ENCODE peak calls at places on chromosomes 2 and 18, in four cellular contexts. A is osteoblast, I is A549, S is GM23338. X is an unnamed sample.
A peak's percentile ranks its signal among the peaks of the same experiment; 100 is the strongest.

GRCh38 chr2:240968731-240969624 is 29.4 kb upstream of the SNED1 start:
- DNase-seq in I (no peak), A (no peak), S (no peak), X (no peak)

GRCh38 chr2:22930781-22931180 is 454.2 kb upstream of the KLHL29 start:
- DNase-seq in I (no peak), A (no peak), S (no peak), X (no peak)

GRCh38 chr2:121705390-121705789 is 31.3 kb downstream of the NIFK start:
- DNase-seq in I (no peak), A (peak; percentile 62), S (no peak), X (no peak)

GRCh38 chr2:161414385-161415040 is 1.6 kb upstream of the TBR1 start:
- DNase-seq in I (peak; percentile 47), A (peak; percentile 94), S (peak; percentile 77), X (no peak)

GRCh38 chr2:190607014-190607597 is 41.8 kb upstream of the NAB1 start:
- DNase-seq in S (no peak), A (peak; percentile 79), I (peak; percentile 61), X (no peak)

GRCh38 chr2:42100696-42101585 is 53.1 kb downstream of the PKDCC start:
- DNase-seq in A (peak; percentile 96), S (peak; percentile 78), I (no peak), X (no peak)

GRCh38 chr2:160582481-160583161 is 89.0 kb upstream of the RBMS1 start:
- DNase-seq in S (peak; percentile 81), A (peak; percentile 80), I (peak; percentile 67), X (no peak)

GRCh38 chr2:71801969-71802368 is 345.7 kb downstream of the CYP26B1 start:
- DNase-seq in I (peak; percentile 58), A (peak; percentile 95), S (peak; percentile 87), X (peak; percentile 88)

GRCh38 chr2:65429799-65430514 is 2.4 kb downstream of the SPRED2 start:
- DNase-seq in S (peak; percentile 39), A (no peak), I (no peak), X (no peak)

GRCh38 chr2:64325852-64326577 is 127.9 kb upstream of the LGALSL start:
- DNase-seq in I (no peak), A (no peak), S (no peak), X (no peak)

GRCh38 chr2:11156396-11157075 is 1.3 kb downstream of the SLC66A3 start:
- DNase-seq in I (no peak), A (peak; percentile 59), S (no peak), X (peak; percentile 66)

GRCh38 chr2:233982421-233983121 is 65.4 kb downstream of the TRPM8 start:
- DNase-seq in S (no peak), I (peak; percentile 47), A (peak; percentile 82), X (no peak)

GRCh38 chr2:20972792-20973565 is 70.9 kb downstream of the APOB start:
- DNase-seq in A (no peak), S (no peak), I (no peak), X (no peak)

GRCh38 chr2:46229134-46230063 is 67.8 kb upstream of the EPAS1 start:
- DNase-seq in S (peak; percentile 65), A (peak; percentile 75), I (peak; percentile 93), X (no peak)

GRCh38 chr2:175690113-175690716 is 311.9 kb downstream of the LNPK start:
- DNase-seq in S (peak; percentile 75), A (peak; percentile 34), I (peak; percentile 67), X (no peak)

GRCh38 chr2:168571061-168571460 is 115.0 kb downstream of the CERS6 start:
- DNase-seq in A (no peak), S (no peak), I (no peak), X (no peak)

GRCh38 chr2:220891405-220891804 is 680.7 kb downstream of the EPHA4 start:
- DNase-seq in I (peak; percentile 47), A (peak; percentile 75), S (peak; percentile 63), X (no peak)

DNA sequence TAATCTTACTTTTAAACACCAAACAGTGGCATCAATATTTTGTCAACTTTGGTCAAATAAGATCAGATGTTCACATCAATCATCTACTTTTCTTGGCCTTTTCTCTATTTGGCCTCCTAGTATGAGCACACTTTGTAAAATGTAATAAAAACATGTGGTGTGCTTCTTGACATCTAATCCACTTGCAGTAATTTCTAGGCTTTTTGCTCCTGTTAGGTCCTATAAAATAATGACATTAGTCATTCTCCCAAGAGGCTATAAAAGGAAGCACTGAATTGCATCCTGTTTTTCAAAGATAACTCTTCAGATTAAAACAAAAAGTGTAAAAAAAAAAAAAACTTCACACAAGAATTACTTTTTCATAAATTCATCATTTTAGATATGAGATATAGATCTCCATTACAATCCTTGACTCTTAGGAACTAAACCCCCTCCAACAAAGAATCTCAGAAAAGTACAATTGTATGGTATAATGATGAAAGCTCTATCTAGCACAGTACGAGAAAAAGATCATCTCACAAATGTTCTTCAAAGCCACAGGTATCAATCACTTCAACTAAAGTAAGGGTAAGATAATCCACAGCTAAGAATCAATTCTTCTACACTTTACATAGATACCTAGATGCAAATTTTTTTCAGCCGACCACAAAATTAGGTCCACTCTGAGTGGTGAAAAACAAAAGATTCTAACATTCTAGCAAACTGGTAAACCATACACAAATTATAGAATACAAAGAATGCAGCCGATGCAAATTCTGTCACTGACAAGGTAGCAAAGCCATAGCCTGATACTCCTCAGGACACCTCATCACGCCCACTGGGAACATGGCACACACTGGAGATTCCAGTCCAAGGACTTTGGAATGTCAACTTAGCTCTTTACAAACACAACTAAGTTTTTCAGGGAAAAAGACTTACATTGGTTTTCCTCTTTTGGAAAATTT is 2.7 kb downstream of the BCL2 start:
- DNase-seq in S (no peak), A (no peak), I (no peak), X (no peak)
- H3K4me1 ChIP-seq in S (peaks cover 23% of the 10 kb centered on the region), A (peaks cover 9% of the 10 kb centered on the region), I (peaks cover 9% of the 10 kb centered on the region), X (peaks cover 5% of the 10 kb centered on the region)

GRCh38 chr2:203707530-203707929 is 1.1 kb downstream of the CD28 start:
- DNase-seq in S (no peak), A (no peak), I (no peak), X (no peak)

GRCh38 chr2:203710211-203710610 is 3.8 kb downstream of the CD28 start:
- DNase-seq in A (no peak), I (no peak), S (no peak), X (no peak)

GRCh38 chr2:203706403-203706802 is at the start of gene CD28:
- DNase-seq in A (no peak), I (no peak), S (no peak), X (peak; percentile 60)

GRCh38 chr2:203711399-203711798 is 5.0 kb downstream of the CD28 start:
- DNase-seq in A (no peak), S (no peak), I (no peak), X (no peak)

DNA sequence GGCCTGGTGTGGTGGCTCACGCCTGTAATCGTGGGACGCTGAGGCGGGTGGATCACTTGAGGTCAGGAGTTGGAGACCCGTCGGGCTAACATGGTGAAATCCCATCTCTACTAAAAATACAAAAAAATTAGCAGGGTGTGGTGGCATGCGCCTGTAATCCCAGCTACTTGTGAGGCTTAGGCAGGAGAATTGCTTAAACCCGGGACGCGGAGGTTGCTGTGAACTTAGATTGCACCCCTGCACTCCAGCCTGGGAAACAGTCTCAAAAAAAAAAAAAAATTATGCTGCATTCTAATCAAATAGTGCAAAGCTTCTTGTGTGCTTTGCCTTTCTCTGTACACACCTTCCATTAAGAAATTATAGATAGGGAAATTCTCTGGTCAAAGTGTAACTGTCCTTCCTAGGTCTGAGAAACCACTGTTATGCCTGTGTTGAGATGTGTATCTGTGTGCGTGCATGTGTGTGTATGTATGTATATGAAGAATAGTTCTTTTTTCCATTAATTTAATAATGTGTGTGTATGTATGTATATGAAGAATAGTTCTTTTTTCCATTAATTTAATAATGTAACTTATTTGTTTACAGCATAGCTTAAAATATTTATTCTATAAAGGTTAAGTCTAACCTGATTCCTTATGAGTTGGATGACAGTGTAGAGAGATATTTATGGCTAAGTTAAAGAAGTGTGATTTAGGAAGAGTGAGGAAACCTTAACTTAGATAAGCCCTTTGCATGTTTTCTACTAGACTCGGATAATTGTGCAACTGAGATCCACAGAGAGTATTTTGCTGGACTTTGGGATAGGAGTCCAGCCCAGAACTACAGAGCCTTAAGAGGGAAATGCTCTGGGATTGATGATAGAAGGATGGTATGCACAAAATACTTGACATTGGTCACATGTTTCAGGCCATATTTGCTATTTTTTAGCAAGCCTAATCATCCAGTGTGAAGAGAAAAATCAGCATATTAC is 2.7 kb downstream of the CD28 start:
- DNase-seq in A (no peak), I (no peak), S (no peak), X (no peak)
- H3K4me1 ChIP-seq in A (no peaks in the 10 kb centered on the region), I (no peaks in the 10 kb centered on the region), S (no peaks in the 10 kb centered on the region), X (no peaks in the 10 kb centered on the region)

GRCh38 chr2:43133708-43134570 is 92.5 kb downstream of the ZFP36L2 start:
- DNase-seq in A (peak; percentile 78), I (no peak), S (no peak), X (peak; percentile 75)

GRCh38 chr2:43131890-43132522 is 94.4 kb downstream of the ZFP36L2 start:
- DNase-seq in I (no peak), A (peak; percentile 54), S (no peak), X (no peak)

GRCh38 chr2:43131051-43131889 is 95.1 kb downstream of the ZFP36L2 start:
- DNase-seq in A (peak; percentile 100), I (peak; percentile 87), S (peak; percentile 70), X (peak; percentile 75)

GRCh38 chr2:43133336-43133707 is 93.1 kb downstream of the ZFP36L2 start:
- DNase-seq in S (no peak), A (no peak), I (no peak), X (no peak)

DNA sequence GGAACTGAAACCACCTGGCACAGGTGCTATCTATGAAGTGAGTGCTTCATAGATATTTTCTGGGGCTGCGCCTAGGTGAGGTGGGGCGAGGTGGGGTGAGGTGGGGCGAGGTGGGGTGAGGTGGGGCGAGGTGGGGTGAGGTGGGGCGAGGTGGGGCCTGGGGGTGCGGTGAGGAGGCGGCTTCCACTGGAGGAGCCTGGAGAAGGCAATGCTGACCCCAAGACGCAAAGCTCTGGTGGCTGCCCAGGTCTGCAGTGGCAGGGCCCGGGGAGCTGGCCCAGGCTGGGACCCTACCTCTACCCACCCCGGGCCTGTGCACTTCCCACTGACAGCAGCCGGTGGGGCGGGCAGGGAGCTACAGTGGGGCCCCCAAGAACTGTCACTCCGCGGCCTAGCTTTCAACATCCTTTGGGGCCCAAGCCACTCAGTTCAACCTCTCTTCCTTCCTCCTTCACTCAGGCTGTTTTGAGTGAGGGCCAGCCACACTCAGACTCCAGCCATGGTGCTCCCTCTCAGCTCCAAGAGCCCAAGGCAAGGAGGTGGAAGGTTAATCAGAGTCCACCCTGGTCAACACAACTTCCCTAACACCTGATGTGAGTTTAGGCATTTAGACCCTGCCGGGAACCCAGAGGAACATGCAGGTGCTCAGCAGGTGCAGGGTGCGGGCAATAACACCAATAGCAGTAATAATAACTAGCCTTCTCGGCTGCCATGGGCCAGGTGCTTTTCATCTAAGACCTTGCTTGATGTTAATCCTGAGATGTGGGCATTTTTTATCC is 93.7 kb downstream of the ZFP36L2 start:
- DNase-seq in I (no peak), A (peak; percentile 70), S (no peak), X (no peak)
- H3K4me1 ChIP-seq in I (peaks cover 35% of the 10 kb centered on the region), A (peaks cover 27% of the 10 kb centered on the region), S (peaks cover 18% of the 10 kb centered on the region), X (peaks cover 15% of the 10 kb centered on the region)

DNA sequence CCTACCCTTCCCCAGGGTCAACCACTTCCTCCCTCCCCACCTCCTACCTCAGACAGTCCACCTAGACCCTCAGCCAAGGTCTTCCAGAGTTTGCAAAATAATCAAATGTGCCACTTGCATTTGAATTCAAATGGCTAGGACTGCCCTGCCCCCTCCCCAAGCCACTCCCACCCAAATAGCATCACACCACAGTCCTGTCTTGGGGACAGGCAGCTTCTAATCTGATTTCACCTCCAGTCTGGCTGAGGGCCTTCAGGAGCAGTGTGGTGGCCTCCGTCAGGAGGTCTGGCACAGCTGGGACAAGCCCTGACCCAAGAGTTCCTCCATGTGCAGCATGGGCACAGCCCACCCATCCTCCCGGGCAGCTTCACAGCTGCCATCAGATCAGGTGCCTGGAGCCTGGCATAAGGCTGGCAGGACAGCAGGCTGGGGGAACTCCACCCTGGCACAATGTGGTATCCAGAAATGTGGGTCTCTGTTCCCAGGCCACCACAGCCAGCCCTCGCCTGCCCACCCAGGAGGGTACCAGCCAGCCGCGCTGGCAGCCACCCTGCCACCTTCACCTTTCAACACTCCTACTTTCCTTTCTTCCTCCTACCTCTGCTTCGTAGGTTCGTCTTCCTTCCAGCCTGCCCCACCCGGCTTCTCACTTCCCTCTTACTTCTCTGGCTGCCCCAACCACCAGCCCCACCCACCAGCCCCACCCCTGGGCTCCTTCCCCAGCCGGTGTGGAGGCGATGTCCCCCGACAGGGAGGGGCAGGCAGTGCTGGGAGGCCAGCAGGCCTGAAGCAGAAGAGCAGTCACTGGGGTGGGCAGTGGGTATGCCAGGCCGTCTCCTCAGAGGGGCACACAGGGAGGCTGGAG is at the start of gene CAPG:
- DNase-seq in A (peak; percentile 37), I (peak; percentile 55), S (no peak), X (no peak)
- H3K4me1 ChIP-seq in A (peaks cover 34% of the 10 kb centered on the region), I (peaks cover 37% of the 10 kb centered on the region), S (peaks cover 43% of the 10 kb centered on the region), X (no peaks in the 10 kb centered on the region)